ENCODE peak calls at places on chromosomes 4 and X, in nine cellular contexts. M, L, S, N, O, Q, K, J and P are unnamed samples.

GRCh38 chr4:10951306-10951705 is 266.7 kb upstream of the CLNK start:
- DNase-seq in S (no peak), M (no peak), N (no peak), L (no peak), Q (no peak), K (no peak), O (no peak), J (no peak), P (no peak)

GRCh38 chrX:69538321-69538876 is 34.3 kb downstream of the NALF2 start:
- DNase-seq in J (no peak), Q (peak), L (peak), O (peak), S (peak), N (peak), M (no peak), K (peak), P (peak)

GRCh38 chr4:119663160-119663788 is 34.7 kb upstream of the PDE5A start:
- DNase-seq in M (no peak), L (no peak), O (no peak), S (no peak), J (no peak), Q (no peak), N (no peak), K (no peak), P (no peak)

GRCh38 chr4:151169223-151169622 is 69.8 kb downstream of the RPS3A start:
- DNase-seq in S (peak), Q (peak), J (no peak), N (no peak), K (no peak), O (no peak), L (peak), M (peak), P (peak)

GRCh38 chr4:2416564-2417195 is 1.8 kb downstream of the ZFYVE28 start:
- DNase-seq in S (no peak), Q (peak), K (no peak), J (no peak), O (no peak), M (no peak), L (no peak), N (peak), P (no peak)

GRCh38 chrX:154396948-154397887 is 959 bp upstream of the RPL10 start:
- DNase-seq in K (peak), Q (peak), O (peak), J (no peak), S (peak), N (peak), M (no peak), L (no peak), P (peak)

GRCh38 chr4:12787261-12787660 is 696.9 kb downstream of the RAB28 start:
- DNase-seq in L (no peak), O (no peak), Q (no peak), M (no peak), N (no peak), S (no peak), K (no peak), J (no peak), P (no peak)

GRCh38 chr4:185847352-185848078 is 35.5 kb upstream of the SORBS2 start:
- DNase-seq in N (peak), M (peak), L (no peak), Q (no peak), K (no peak), J (no peak), S (peak), O (peak), P (peak)

GRCh38 chrX:36241397-36241796 is 321.9 kb downstream of the CFAP47 start:
- DNase-seq in M (no peak), S (no peak), J (no peak), K (no peak), N (no peak), L (no peak), O (no peak), Q (peak), P (no peak)

GRCh38 chr4:5365071-5366008 is 314.1 kb downstream of the STK32B start:
- DNase-seq in L (peak), Q (no peak), K (no peak), O (no peak), M (peak), J (peak), N (peak), S (peak), P (peak)

GRCh38 chr4:47577779-47578553 is 92.9 kb downstream of the ATP10D start:
- DNase-seq in Q (no peak), L (no peak), J (no peak), S (peak), O (no peak), N (no peak), M (peak), K (no peak), P (no peak)

GRCh38 chrX:115462406-115462805 is 98.6 kb upstream of the PLS3 start:
- DNase-seq in O (no peak), Q (no peak), L (no peak), N (no peak), S (no peak), K (no peak), M (no peak), J (no peak), P (no peak)

GRCh38 chr4:183658362-183659028 is 490 bp downstream of the RWDD4 start:
- DNase-seq in J (no peak), N (peak), M (no peak), K (peak), O (no peak), L (no peak), S (peak), Q (peak), P (peak)